ENCODE peak calls at places on chromosomes 3 and 15, in eight cellular contexts. J, S, O, G, R, P, E and B are unnamed samples.

GRCh38 chr3:7270731-7271130 is 409.8 kb downstream of the GRM7 start:
- DNase-seq in J (no peak), R (no peak), P (no peak), O (no peak), S (no peak), G (no peak), E (no peak), B (no peak)

GRCh38 chr3:124633527-124633926 is 96.7 kb upstream of the UMPS start:
- DNase-seq in E (no peak), O (no peak), J (no peak), G (no peak), P (no peak), R (no peak), S (no peak), B (no peak)

GRCh38 chr3:143934791-143935190 is 36.8 kb upstream of the DIPK2A start:
- DNase-seq in S (no peak), O (no peak), J (no peak), G (no peak), P (no peak), R (no peak), E (no peak), B (no peak)

GRCh38 chr3:58617338-58617761 is 40.2 kb upstream of the FAM107A start:
- DNase-seq in R (no peak), J (no peak), P (no peak), S (no peak), O (no peak), E (no peak), G (no peak), B (no peak)

GRCh38 chr15:48332642-48333034 is 1.4 kb downstream of the DUT start:
- DNase-seq in P (no peak), G (no peak), R (no peak), O (peak), S (no peak), E (no peak), J (no peak), B (no peak)

GRCh38 chr3:51819709-51820406 is 40.8 kb upstream of the IQCF6 start:
- DNase-seq in O (peak), R (no peak), P (no peak), J (peak), S (no peak), G (peak), E (no peak), B (no peak)

GRCh38 chr3:39141211-39141995 is 12.0 kb downstream of the CSRNP1 start:
- DNase-seq in E (no peak), J (no peak), S (peak), O (no peak), G (no peak), R (peak), P (no peak), B (no peak)

GRCh38 chr15:51775967-51776816 is 24.8 kb downstream of the TMOD2 start:
- DNase-seq in S (peak), R (no peak), G (peak), J (peak), E (peak), P (no peak), O (peak), B (peak)

GRCh38 chr15:48992545-48992944 is 28.8 kb upstream of the SHC4 start:
- DNase-seq in O (no peak), G (no peak), J (no peak), S (no peak), P (no peak), R (no peak), E (peak), B (peak)

GRCh38 chr3:184789314-184789998 is 22.5 kb upstream of the VPS8 start:
- DNase-seq in O (no peak), G (no peak), R (no peak), P (no peak), E (no peak), S (no peak), J (no peak), B (no peak)

GRCh38 chr3:168029705-168030104 is 66.0 kb downstream of the GOLIM4 start:
- DNase-seq in R (peak), P (no peak), G (no peak), O (peak), S (no peak), J (no peak), E (no peak), B (no peak)

GRCh38 chr15:80587816-80588456 is 107.2 kb upstream of the ABHD17C start:
- DNase-seq in G (no peak), O (no peak), R (no peak), S (no peak), J (no peak), P (no peak), E (no peak), B (no peak)

GRCh38 chr3:4866841-4867240 is 112.4 kb upstream of the BHLHE40 start:
- DNase-seq in G (no peak), J (no peak), R (no peak), O (no peak), P (no peak), E (no peak), S (peak), B (no peak)

GRCh38 chr3:60760145-60760544 is 491.1 kb downstream of the FHIT start:
- DNase-seq in P (no peak), G (no peak), E (no peak), J (no peak), R (no peak), S (no peak), O (no peak), B (peak)

GRCh38 chr15:64979252-64979710 is 10.4 kb downstream of the SPG21 start:
- DNase-seq in G (no peak), E (no peak), S (no peak), P (no peak), J (no peak), R (no peak), O (peak), B (no peak)

GRCh38 chr3:121152573-121152972 is 244.6 kb downstream of the STXBP5L start:
- DNase-seq in P (no peak), O (peak), R (no peak), G (peak), S (no peak), J (peak), E (no peak), B (no peak)

GRCh38 chr15:92527197-92527596 is 128.4 kb downstream of the FAM174B start:
- DNase-seq in S (peak), G (no peak), R (no peak), O (no peak), P (no peak), J (no peak), E (no peak), B (no peak)

GRCh38 chr3:197206913-197207312 is 91.5 kb downstream of the DLG1 start:
- DNase-seq in S (no peak), G (no peak), R (no peak), J (peak), P (no peak), E (no peak), O (no peak), B (no peak)

GRCh38 chr3:156449712-156450574 is 105.0 kb downstream of the SSR3 start:
- DNase-seq in P (no peak), J (peak), G (peak), R (no peak), E (no peak), O (peak), S (no peak), B (peak)

GRCh38 chr15:69126054-69126469 is 34.4 kb upstream of the GLCE start:
- DNase-seq in S (no peak), P (no peak), E (no peak), O (no peak), J (peak), R (no peak), G (no peak), B (peak)

GRCh38 chr3:183497313-183497712 is 58.2 kb downstream of the KLHL6 start:
- DNase-seq in R (no peak), G (no peak), S (no peak), E (no peak), J (no peak), O (peak), P (no peak), B (no peak)

GRCh38 chr3:108312656-108313055 is 16.3 kb downstream of the HHLA2 start:
- DNase-seq in S (no peak), G (no peak), P (no peak), E (no peak), J (no peak), O (no peak), R (no peak), B (no peak)

GRCh38 chr15:62118446-62118964 is 46.6 kb downstream of the C2CD4B start:
- DNase-seq in P (no peak), J (no peak), E (no peak), O (no peak), R (no peak), G (no peak), S (no peak), B (no peak)

GRCh38 chr3:141940204-141940776 is 63.8 kb downstream of the ATP1B3 start:
- DNase-seq in S (peak), E (no peak), P (peak), J (no peak), R (no peak), O (peak), G (peak), B (peak)

GRCh38 chr3:23845817-23846216 is 40.1 kb downstream of the UBE2E1 start:
- DNase-seq in E (no peak), S (no peak), J (no peak), R (no peak), G (no peak), P (no peak), O (no peak), B (no peak)

GRCh38 chr15:40380636-40381035 is 1.9 kb upstream of the KNSTRN start:
- DNase-seq in O (no peak), G (no peak), E (no peak), S (no peak), J (no peak), P (no peak), R (no peak), B (no peak)

DNA sequence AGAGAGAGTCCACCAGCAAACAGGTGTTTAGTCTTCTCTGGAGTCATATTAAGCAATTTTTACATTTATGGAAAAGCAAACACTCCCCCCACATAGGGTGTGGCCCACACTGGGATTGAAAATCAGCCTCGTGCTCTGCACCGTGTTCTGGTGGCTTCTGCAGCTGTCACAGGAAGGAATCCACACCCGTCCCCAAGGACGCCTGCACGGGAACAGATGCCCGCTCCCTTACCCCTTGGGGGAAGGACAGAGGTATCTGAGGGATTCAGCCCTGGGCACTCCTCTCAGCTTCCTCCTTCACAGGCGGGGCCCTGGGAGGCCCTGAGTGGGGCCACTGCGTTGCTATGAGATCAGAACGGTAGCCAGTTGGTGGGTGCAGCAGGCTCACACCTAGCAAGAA is 27.8 kb downstream of the LIPC start:
- DNase-seq in R (no peak), P (no peak), E (no peak), O (no peak), J (no peak), S (peak), G (no peak), B (peak)
- TF ChIP-seq POLR2AphosphoS5 in R (peak), P (peak), E (no peak), O (no peak), J (no peak), S (peak), G (no peak), B (no peak)

GRCh38 chr3:126309162-126309561 is 48.0 kb downstream of the KLF15 start:
- DNase-seq in P (peak), O (no peak), J (no peak), R (peak), E (no peak), G (no peak), S (no peak), B (no peak)

GRCh38 chr3:126311338-126311978 is 45.8 kb downstream of the KLF15 start:
- DNase-seq in P (peak), J (no peak), S (no peak), R (peak), E (no peak), G (no peak), O (no peak), B (no peak)

GRCh38 chr3:126312326-126312725 is 44.9 kb downstream of the KLF15 start:
- DNase-seq in R (no peak), P (peak), S (no peak), O (no peak), J (no peak), G (no peak), E (no peak), B (no peak)

GRCh38 chr3:126309861-126310655 is 47.1 kb downstream of the KLF15 start:
- DNase-seq in O (no peak), P (peak), E (no peak), R (no peak), J (no peak), S (no peak), G (no peak), B (no peak)

DNA sequence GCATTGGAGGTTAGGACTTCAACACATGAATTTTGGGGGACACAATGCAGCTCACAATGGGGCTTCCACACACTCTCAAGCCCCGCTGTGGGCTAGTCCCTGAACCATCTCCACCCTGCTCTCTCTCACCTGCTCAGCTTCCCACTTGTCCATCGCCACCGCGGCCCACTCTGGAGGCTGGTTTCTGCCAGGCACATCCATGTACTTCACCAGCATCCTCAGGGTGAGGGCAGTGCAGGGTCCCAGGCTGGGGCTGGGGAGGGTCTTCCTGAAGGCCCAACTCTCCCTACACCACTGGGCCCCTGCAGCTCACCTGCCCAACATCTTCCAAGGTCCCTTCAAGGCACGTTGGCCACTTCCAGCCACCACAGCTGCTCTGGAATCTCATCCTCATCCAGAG is 46.4 kb downstream of the KLF15 start:
- DNase-seq in P (peak), S (no peak), J (no peak), E (no peak), R (peak), G (no peak), O (no peak), B (no peak)
- H3K27ac ChIP-seq in P (no peak), S (no peak), J (no peak), E (no peak), R (no peak), G (no peak), O (no peak), B (no peak)

DNA sequence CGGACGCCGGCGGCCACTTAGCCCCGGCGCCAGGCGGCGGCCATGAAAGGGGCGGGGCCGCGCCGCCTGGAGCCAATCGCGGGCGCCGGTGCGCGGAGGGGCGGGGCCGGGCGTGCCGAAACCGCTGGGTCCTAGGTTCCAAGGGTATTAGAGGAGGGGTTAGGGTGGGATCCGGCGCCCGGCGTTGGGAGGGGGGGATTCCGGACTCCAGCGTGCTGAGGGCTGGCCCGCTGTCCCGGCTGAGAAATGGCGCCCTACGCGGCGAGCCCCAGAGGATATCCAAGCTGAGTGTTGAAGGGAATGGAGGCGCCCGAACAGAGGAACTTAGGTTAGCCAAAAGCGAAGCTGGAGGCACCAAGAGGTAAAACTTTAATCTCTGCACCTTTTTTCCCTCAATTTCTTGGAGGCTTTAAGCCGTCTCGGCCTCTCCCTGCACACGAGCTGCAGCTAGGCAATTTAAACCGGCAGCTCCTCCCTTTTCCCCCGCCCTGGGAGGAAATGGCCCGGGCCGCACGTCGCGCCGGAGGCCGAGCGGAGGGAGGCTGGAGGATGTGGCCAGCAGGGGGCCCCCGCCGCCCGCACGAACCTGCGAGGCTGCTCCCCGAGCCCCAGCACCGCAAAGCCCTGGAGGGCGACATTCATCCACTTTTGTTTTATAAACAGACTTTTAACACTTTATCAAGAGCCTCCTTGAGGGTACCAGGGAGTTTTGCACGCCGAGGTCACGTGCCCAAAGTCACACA is at the start of gene XXYLT1:
- DNase-seq in J (peak), S (peak), R (peak), G (peak), O (peak), E (no peak), P (no peak), B (peak)
- TF ChIP-seq POLR2AphosphoS5 in J (peak), S (peak), R (peak), G (peak), O (peak), E (no peak), P (peak), B (no peak)

GRCh38 chr15:98854496-98854895 is 153.1 kb downstream of the PGPEP1L start:
- DNase-seq in P (no peak), S (no peak), R (no peak), J (no peak), G (no peak), O (no peak), E (no peak), B (no peak)

GRCh38 chr15:98853593-98854420 is 153.8 kb downstream of the PGPEP1L start:
- DNase-seq in P (no peak), J (no peak), G (no peak), S (peak), O (peak), E (no peak), R (peak), B (no peak)

GRCh38 chr15:98855815-98856539 is 151.6 kb downstream of the PGPEP1L start:
- DNase-seq in S (no peak), O (no peak), R (no peak), G (no peak), E (no peak), P (no peak), J (no peak), B (no peak)

GRCh38 chr15:98856540-98856907 is 151.1 kb downstream of the PGPEP1L start:
- DNase-seq in O (no peak), E (no peak), J (no peak), S (no peak), G (no peak), P (no peak), R (no peak), B (no peak)

DNA sequence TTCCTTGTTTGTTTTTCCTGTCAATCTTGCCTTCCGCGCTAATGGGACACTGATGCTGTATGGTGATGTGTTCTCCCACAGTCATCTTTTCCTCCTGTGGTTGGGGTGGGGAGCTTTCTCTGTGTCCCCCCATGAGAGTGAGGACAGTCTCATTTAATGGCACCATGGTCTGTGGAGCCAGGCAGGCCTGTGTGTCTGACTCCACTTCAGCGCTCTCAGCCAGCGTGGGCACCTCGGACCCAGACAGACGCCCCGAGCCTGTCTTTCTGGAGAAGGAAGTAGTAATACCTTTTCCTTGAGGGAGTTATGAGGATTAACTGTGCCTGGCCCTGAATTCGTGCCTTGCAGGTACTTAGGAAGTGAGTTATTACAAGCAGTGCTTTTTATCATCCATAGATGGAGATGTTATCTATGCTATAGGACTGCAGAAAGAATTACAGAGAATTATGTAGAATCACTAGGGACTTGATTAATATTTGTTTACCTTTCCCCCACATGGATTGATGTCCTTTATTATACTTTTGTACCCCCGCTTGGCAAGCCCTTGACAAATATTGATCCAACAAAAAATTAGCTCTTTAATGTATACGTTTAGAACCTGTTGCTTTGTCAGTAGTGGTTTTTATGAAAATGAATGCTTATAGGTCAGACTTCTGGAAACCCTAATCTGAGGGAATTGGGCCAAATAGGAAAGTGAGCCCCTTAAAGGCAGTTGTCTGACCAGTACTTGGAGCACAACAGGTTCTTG is 152.4 kb downstream of the PGPEP1L start:
- DNase-seq in O (no peak), G (no peak), S (no peak), E (no peak), P (no peak), R (peak), J (no peak), B (no peak)
- H3K27ac ChIP-seq in O (no peak), G (no peak), S (peak), E (no peak), P (peak), R (peak), J (no peak), B (no peak)

DNA sequence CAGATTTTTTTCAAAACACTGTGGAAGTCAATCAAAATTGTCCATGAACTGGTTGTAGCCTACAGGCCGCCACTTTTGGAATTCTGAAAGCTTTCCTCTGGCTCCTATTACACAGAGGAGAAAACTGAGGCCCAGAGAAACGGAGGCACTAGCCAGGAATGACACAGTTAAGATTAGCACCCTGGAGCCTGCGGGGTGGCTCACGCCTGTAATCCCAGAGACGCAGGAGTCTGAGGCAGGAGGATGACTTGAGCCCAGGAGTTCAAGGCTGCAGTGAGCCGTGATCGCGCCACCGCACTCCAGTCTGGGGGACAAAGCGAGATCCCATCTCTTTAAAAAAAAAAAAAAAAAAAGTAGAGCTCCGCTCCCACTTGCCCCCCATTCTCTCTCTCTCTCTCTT is 667 bp upstream of the TRH start:
- DNase-seq in G (no peak), R (no peak), S (no peak), E (no peak), O (no peak), J (no peak), P (no peak), B (no peak)
- TF ChIP-seq POLR2AphosphoS5 in G (no peak), R (no peak), S (no peak), E (no peak), O (no peak), J (no peak), P (no peak), B (no peak)

DNA sequence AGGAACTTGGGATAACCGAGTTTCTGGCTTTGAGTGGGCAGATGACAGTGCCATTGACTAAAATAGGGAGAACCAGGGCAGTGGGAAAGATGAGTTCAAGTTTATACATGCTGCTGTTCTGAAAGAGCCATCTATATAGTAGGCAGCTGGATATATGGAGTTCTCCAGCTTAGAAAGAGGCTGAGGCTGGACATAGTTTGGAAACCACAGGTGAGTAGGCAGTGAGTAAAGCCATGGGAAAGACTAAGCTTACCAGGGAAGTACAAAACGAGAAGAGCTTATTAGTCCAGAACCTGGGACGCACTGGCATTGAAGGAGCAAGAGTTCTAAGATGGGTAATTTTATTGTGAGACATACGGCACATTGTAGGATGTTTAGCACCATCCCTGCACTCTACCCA is 54.2 kb downstream of the MSL2 start:
- DNase-seq in S (no peak), G (no peak), R (no peak), O (no peak), P (no peak), J (no peak), E (no peak), B (no peak)
- H3K27ac ChIP-seq in S (peak), G (peak), R (no peak), O (no peak), P (no peak), J (no peak), E (no peak), B (no peak)